ENCODE peak calls at places on chromosome 5, in four cellular contexts. One of them, this sample, is unnamed.

GRCh38 chr5:150574818-150575537 is 65.5 kb upstream of the SYNPO start:
- DNase-seq in activated T-cell treated with anti-CD3 and anti-CD28 coated beads, Interleukin-2, amount 50 U/mL, for 72 hours: no peak
- DNase-seq in NCI-H510A treated with DMSO at 0.1 percent for 48 hours: no peak
- DNase-seq in BE2C: peak; percentile 84
- DNase-seq in this sample: no peak

GRCh38 chr5:132095745-132096084 is 22.1 kb downstream of the CSF2 start:
- DNase-seq in activated T-cell treated with anti-CD3 and anti-CD28 coated beads, Interleukin-2, amount 50 U/mL, for 72 hours: no peak
- DNase-seq in NCI-H510A treated with DMSO at 0.1 percent for 48 hours: no peak
- DNase-seq in BE2C: no peak
- DNase-seq in this sample: no peak

GRCh38 chr5:33788922-33789321 is 102.9 kb downstream of the ADAMTS12 start:
- DNase-seq in activated T-cell treated with anti-CD3 and anti-CD28 coated beads, Interleukin-2, amount 50 U/mL, for 72 hours: no peak
- DNase-seq in NCI-H510A treated with DMSO at 0.1 percent for 48 hours: no peak
- DNase-seq in BE2C: no peak
- DNase-seq in this sample: no peak

GRCh38 chr5:108730617-108731340 is 16.9 kb upstream of the FER start:
- DNase-seq in activated T-cell treated with anti-CD3 and anti-CD28 coated beads, Interleukin-2, amount 50 U/mL, for 72 hours: no peak
- DNase-seq in NCI-H510A treated with DMSO at 0.1 percent for 48 hours: no peak
- DNase-seq in BE2C: no peak
- DNase-seq in this sample: no peak

GRCh38 chr5:178223828-178224335 is 8.7 kb downstream of the PHYKPL start:
- DNase-seq in activated T-cell treated with anti-CD3 and anti-CD28 coated beads, Interleukin-2, amount 50 U/mL, for 72 hours: no peak
- DNase-seq in NCI-H510A treated with DMSO at 0.1 percent for 48 hours: no peak
- DNase-seq in BE2C: no peak
- DNase-seq in this sample: no peak

GRCh38 chr5:78627766-78628165 is 20.8 kb downstream of the LHFPL2 start:
- DNase-seq in activated T-cell treated with anti-CD3 and anti-CD28 coated beads, Interleukin-2, amount 50 U/mL, for 72 hours: no peak
- DNase-seq in NCI-H510A treated with DMSO at 0.1 percent for 48 hours: no peak
- DNase-seq in BE2C: no peak
- DNase-seq in this sample: no peak

GRCh38 chr5:34707451-34708107 is 51.5 kb downstream of the RAI14 start:
- DNase-seq in activated T-cell treated with anti-CD3 and anti-CD28 coated beads, Interleukin-2, amount 50 U/mL, for 72 hours: no peak
- DNase-seq in NCI-H510A treated with DMSO at 0.1 percent for 48 hours: no peak
- DNase-seq in BE2C: no peak
- DNase-seq in this sample: no peak

GRCh38 chr5:117713585-117714198 is 1139.1 kb upstream of the SEMA6A start:
- DNase-seq in activated T-cell treated with anti-CD3 and anti-CD28 coated beads, Interleukin-2, amount 50 U/mL, for 72 hours: no peak
- DNase-seq in NCI-H510A treated with DMSO at 0.1 percent for 48 hours: no peak
- DNase-seq in BE2C: no peak
- DNase-seq in this sample: no peak

GRCh38 chr5:135442387-135443256 is 4.5 kb downstream of the DCANP1 start:
- DNase-seq in activated T-cell treated with anti-CD3 and anti-CD28 coated beads, Interleukin-2, amount 50 U/mL, for 72 hours: no peak
- DNase-seq in NCI-H510A treated with DMSO at 0.1 percent for 48 hours: no peak
- DNase-seq in BE2C: no peak
- DNase-seq in this sample: no peak

GRCh38 chr5:145375521-145375920 is 459.6 kb downstream of the PRELID2 start:
- DNase-seq in activated T-cell treated with anti-CD3 and anti-CD28 coated beads, Interleukin-2, amount 50 U/mL, for 72 hours: no peak
- DNase-seq in NCI-H510A treated with DMSO at 0.1 percent for 48 hours: no peak
- DNase-seq in BE2C: no peak
- DNase-seq in this sample: no peak

GRCh38 chr5:134125195-134126015 is 10.9 kb downstream of the TCF7 start:
- DNase-seq in activated T-cell treated with anti-CD3 and anti-CD28 coated beads, Interleukin-2, amount 50 U/mL, for 72 hours: peak; percentile 65
- DNase-seq in NCI-H510A treated with DMSO at 0.1 percent for 48 hours: no peak
- DNase-seq in BE2C: peak; percentile 50
- DNase-seq in this sample: no peak

GRCh38 chr5:170896779-170897178 is 35.0 kb downstream of the RANBP17 start:
- DNase-seq in activated T-cell treated with anti-CD3 and anti-CD28 coated beads, Interleukin-2, amount 50 U/mL, for 72 hours: no peak
- DNase-seq in NCI-H510A treated with DMSO at 0.1 percent for 48 hours: no peak
- DNase-seq in BE2C: peak; percentile 31
- DNase-seq in this sample: peak; percentile 66

GRCh38 chr5:141508440-141508807 is 19.5 kb downstream of the PCDHGC5 start:
- DNase-seq in activated T-cell treated with anti-CD3 and anti-CD28 coated beads, Interleukin-2, amount 50 U/mL, for 72 hours: no peak
- DNase-seq in NCI-H510A treated with DMSO at 0.1 percent for 48 hours: no peak
- DNase-seq in BE2C: no peak
- DNase-seq in this sample: no peak

GRCh38 chr5:34674226-34674625 is 18.1 kb downstream of the RAI14 start:
- DNase-seq in activated T-cell treated with anti-CD3 and anti-CD28 coated beads, Interleukin-2, amount 50 U/mL, for 72 hours: no peak
- DNase-seq in NCI-H510A treated with DMSO at 0.1 percent for 48 hours: no peak
- DNase-seq in BE2C: no peak
- DNase-seq in this sample: no peak

This sample was measured in glutamatergic neuron.